ENCODE peak calls at places on chromosome 16, in nine cellular contexts. One of them, this sample, is unnamed.

GRCh38 chr16:57485091-57485915 is 990 bp downstream of the DOK4 start:
- DNase-seq in dorsolateral prefrontal cortex: peak; percentile 31
- DNase-seq in uterus: no peak
- DNase-seq in type B pancreatic cell: no peak
- DNase-seq in endothelial cell of umbilical vein: no peak
- DNase-seq in hepatocyte: peak; percentile 16
- DNase-seq in neural progenitor cell: no peak
- DNase-seq in progenitor cell of endocrine pancreas: no peak
- DNase-seq in sigmoid colon: no peak
- DNase-seq in this sample: no peak

GRCh38 chr16:61296305-61296704 is 739.9 kb downstream of the CDH8 start:
- DNase-seq in dorsolateral prefrontal cortex: no peak
- DNase-seq in uterus: no peak
- DNase-seq in type B pancreatic cell: no peak
- DNase-seq in endothelial cell of umbilical vein: no peak
- DNase-seq in hepatocyte: no peak
- DNase-seq in neural progenitor cell: no peak
- DNase-seq in progenitor cell of endocrine pancreas: no peak
- DNase-seq in sigmoid colon: no peak
- DNase-seq in this sample: no peak

GRCh38 chr16:6218855-6219254 is 1113.8 kb upstream of the RBFOX1 start:
- DNase-seq in dorsolateral prefrontal cortex: no peak
- DNase-seq in uterus: no peak
- DNase-seq in type B pancreatic cell: no peak
- DNase-seq in endothelial cell of umbilical vein: no peak
- DNase-seq in hepatocyte: peak; percentile 8
- DNase-seq in neural progenitor cell: no peak
- DNase-seq in progenitor cell of endocrine pancreas: no peak
- DNase-seq in sigmoid colon: no peak
- DNase-seq in this sample: no peak

GRCh38 chr16:65574311-65574966 is 452.6 kb upstream of the CDH11 start:
- DNase-seq in dorsolateral prefrontal cortex: no peak
- DNase-seq in uterus: no peak
- DNase-seq in type B pancreatic cell: no peak
- DNase-seq in endothelial cell of umbilical vein: no peak
- DNase-seq in hepatocyte: no peak
- DNase-seq in neural progenitor cell: no peak
- DNase-seq in progenitor cell of endocrine pancreas: no peak
- DNase-seq in sigmoid colon: no peak
- DNase-seq in this sample: no peak

GRCh38 chr16:12685806-12686205 is 117.9 kb downstream of the CPPED1 start:
- DNase-seq in dorsolateral prefrontal cortex: no peak
- DNase-seq in uterus: no peak
- DNase-seq in type B pancreatic cell: no peak
- DNase-seq in endothelial cell of umbilical vein: no peak
- DNase-seq in hepatocyte: no peak
- DNase-seq in neural progenitor cell: no peak
- DNase-seq in progenitor cell of endocrine pancreas: no peak
- DNase-seq in sigmoid colon: no peak
- DNase-seq in this sample: no peak

GRCh38 chr16:69448470-69449193 is 24.2 kb downstream of the CYB5B start:
- DNase-seq in dorsolateral prefrontal cortex: no peak
- DNase-seq in uterus: no peak
- DNase-seq in type B pancreatic cell: no peak
- DNase-seq in endothelial cell of umbilical vein: peak; percentile 55
- DNase-seq in hepatocyte: no peak
- DNase-seq in neural progenitor cell: no peak
- DNase-seq in progenitor cell of endocrine pancreas: no peak
- DNase-seq in sigmoid colon: no peak
- DNase-seq in this sample: no peak

GRCh38 chr16:19168173-19169080 is at the start of gene SYT17:
- DNase-seq in dorsolateral prefrontal cortex: peak; percentile 51
- DNase-seq in uterus: no peak
- DNase-seq in type B pancreatic cell: no peak
- DNase-seq in endothelial cell of umbilical vein: no peak
- DNase-seq in hepatocyte: peak; percentile 68
- DNase-seq in neural progenitor cell: peak; percentile 68
- DNase-seq in progenitor cell of endocrine pancreas: peak; percentile 23
- DNase-seq in sigmoid colon: no peak
- DNase-seq in this sample: peak; percentile 49

GRCh38 chr16:3058173-3059030 is 7.0 kb upstream of the IL32 start:
- DNase-seq in dorsolateral prefrontal cortex: peak; percentile 56
- DNase-seq in uterus: no peak
- DNase-seq in type B pancreatic cell: no peak
- DNase-seq in endothelial cell of umbilical vein: no peak
- DNase-seq in hepatocyte: peak; percentile 82
- DNase-seq in neural progenitor cell: peak; percentile 80
- DNase-seq in progenitor cell of endocrine pancreas: peak; percentile 36
- DNase-seq in sigmoid colon: peak; percentile 71
- DNase-seq in this sample: peak; percentile 58

GRCh38 chr16:11160676-11161115 is 95.3 kb downstream of the SOCS1 start:
- DNase-seq in dorsolateral prefrontal cortex: no peak
- DNase-seq in uterus: no peak
- DNase-seq in type B pancreatic cell: no peak
- DNase-seq in endothelial cell of umbilical vein: no peak
- DNase-seq in hepatocyte: no peak
- DNase-seq in neural progenitor cell: no peak
- DNase-seq in progenitor cell of endocrine pancreas: no peak
- DNase-seq in sigmoid colon: no peak
- DNase-seq in this sample: no peak

GRCh38 chr16:82043680-82044584 is 8.9 kb downstream of the HSD17B2 start:
- DNase-seq in dorsolateral prefrontal cortex: no peak
- DNase-seq in uterus: no peak
- DNase-seq in type B pancreatic cell: no peak
- DNase-seq in endothelial cell of umbilical vein: no peak
- DNase-seq in hepatocyte: no peak
- DNase-seq in neural progenitor cell: peak; percentile 56
- DNase-seq in progenitor cell of endocrine pancreas: no peak
- DNase-seq in sigmoid colon: no peak
- DNase-seq in this sample: no peak

GRCh38 chr16:49194499-49195260 is 87.0 kb downstream of the CBLN1 start:
- DNase-seq in dorsolateral prefrontal cortex: no peak
- DNase-seq in uterus: no peak
- DNase-seq in type B pancreatic cell: no peak
- DNase-seq in endothelial cell of umbilical vein: no peak
- DNase-seq in hepatocyte: no peak
- DNase-seq in neural progenitor cell: no peak
- DNase-seq in progenitor cell of endocrine pancreas: no peak
- DNase-seq in sigmoid colon: no peak
- DNase-seq in this sample: peak; percentile 23

GRCh38 chr16:89268987-89269735 is 51.7 kb downstream of the ZNF778 start:
- DNase-seq in dorsolateral prefrontal cortex: no peak
- DNase-seq in uterus: no peak
- DNase-seq in type B pancreatic cell: no peak
- DNase-seq in endothelial cell of umbilical vein: no peak
- DNase-seq in hepatocyte: no peak
- DNase-seq in neural progenitor cell: no peak
- DNase-seq in progenitor cell of endocrine pancreas: no peak
- DNase-seq in sigmoid colon: no peak
- DNase-seq in this sample: no peak

GRCh38 chr16:1105888-1106620 is 10.0 kb upstream of the C1QTNF8 start:
- DNase-seq in dorsolateral prefrontal cortex: peak; percentile 85
- DNase-seq in uterus: peak; percentile 72
- DNase-seq in type B pancreatic cell: no peak
- DNase-seq in endothelial cell of umbilical vein: peak; percentile 57
- DNase-seq in hepatocyte: peak; percentile 91
- DNase-seq in neural progenitor cell: peak; percentile 91
- DNase-seq in progenitor cell of endocrine pancreas: peak; percentile 81
- DNase-seq in sigmoid colon: peak; percentile 86
- DNase-seq in this sample: peak; percentile 86

GRCh38 chr16:1107731-1108130 is 11.7 kb upstream of the C1QTNF8 start:
- DNase-seq in dorsolateral prefrontal cortex: no peak
- DNase-seq in uterus: no peak
- DNase-seq in type B pancreatic cell: no peak
- DNase-seq in endothelial cell of umbilical vein: no peak
- DNase-seq in hepatocyte: no peak
- DNase-seq in neural progenitor cell: no peak
- DNase-seq in progenitor cell of endocrine pancreas: no peak
- DNase-seq in sigmoid colon: no peak
- DNase-seq in this sample: no peak

GRCh38 chr16:1108299-1109252 is 12.5 kb upstream of the C1QTNF8 start:
- DNase-seq in dorsolateral prefrontal cortex: peak; percentile 71
- DNase-seq in uterus: peak; percentile 74
- DNase-seq in type B pancreatic cell: no peak
- DNase-seq in endothelial cell of umbilical vein: no peak
- DNase-seq in hepatocyte: no peak
- DNase-seq in neural progenitor cell: no peak
- DNase-seq in progenitor cell of endocrine pancreas: no peak
- DNase-seq in sigmoid colon: peak; percentile 92
- DNase-seq in this sample: no peak

GRCh38 chr16:1107141-1107540 is 11.1 kb upstream of the C1QTNF8 start:
- DNase-seq in dorsolateral prefrontal cortex: no peak
- DNase-seq in uterus: no peak
- DNase-seq in type B pancreatic cell: no peak
- DNase-seq in endothelial cell of umbilical vein: no peak
- DNase-seq in hepatocyte: no peak
- DNase-seq in neural progenitor cell: no peak
- DNase-seq in progenitor cell of endocrine pancreas: no peak
- DNase-seq in sigmoid colon: no peak
- DNase-seq in this sample: no peak

GRCh38 chr16:1106659-1107058 is 10.6 kb upstream of the C1QTNF8 start:
- DNase-seq in dorsolateral prefrontal cortex: no peak
- DNase-seq in uterus: no peak
- DNase-seq in type B pancreatic cell: no peak
- DNase-seq in endothelial cell of umbilical vein: no peak
- DNase-seq in hepatocyte: no peak
- DNase-seq in neural progenitor cell: no peak
- DNase-seq in progenitor cell of endocrine pancreas: no peak
- DNase-seq in sigmoid colon: no peak
- DNase-seq in this sample: no peak
- TF ChIP-seq CTCF in dorsolateral prefrontal cortex: no peak
- TF ChIP-seq CTCF in uterus: no peak
- TF ChIP-seq CTCF in type B pancreatic cell: no peak
- TF ChIP-seq CTCF in endothelial cell of umbilical vein: no peak
- TF ChIP-seq CTCF in hepatocyte: no peak
- TF ChIP-seq CTCF in neural progenitor cell: no peak
- TF ChIP-seq CTCF in progenitor cell of endocrine pancreas: peak; percentile 5
- TF ChIP-seq CTCF in sigmoid colon: peak; percentile 41
- TF ChIP-seq CTCF in this sample: no peak

GRCh38 chr16:26161461-26162180 is 469.9 kb downstream of the HS3ST4 start:
- DNase-seq in dorsolateral prefrontal cortex: no peak
- DNase-seq in uterus: no peak
- DNase-seq in type B pancreatic cell: no peak
- DNase-seq in endothelial cell of umbilical vein: no peak
- DNase-seq in hepatocyte: no peak
- DNase-seq in neural progenitor cell: peak; percentile 54
- DNase-seq in progenitor cell of endocrine pancreas: no peak
- DNase-seq in sigmoid colon: no peak
- DNase-seq in this sample: no peak
- TF ChIP-seq CTCF in dorsolateral prefrontal cortex: no peak
- TF ChIP-seq CTCF in uterus: no peak
- TF ChIP-seq CTCF in type B pancreatic cell: no peak
- TF ChIP-seq CTCF in endothelial cell of umbilical vein: no peak
- TF ChIP-seq CTCF in hepatocyte: no peak
- TF ChIP-seq CTCF in neural progenitor cell: no peak
- TF ChIP-seq CTCF in progenitor cell of endocrine pancreas: no peak
- TF ChIP-seq CTCF in sigmoid colon: no peak
- TF ChIP-seq CTCF in this sample: no peak

DNA sequence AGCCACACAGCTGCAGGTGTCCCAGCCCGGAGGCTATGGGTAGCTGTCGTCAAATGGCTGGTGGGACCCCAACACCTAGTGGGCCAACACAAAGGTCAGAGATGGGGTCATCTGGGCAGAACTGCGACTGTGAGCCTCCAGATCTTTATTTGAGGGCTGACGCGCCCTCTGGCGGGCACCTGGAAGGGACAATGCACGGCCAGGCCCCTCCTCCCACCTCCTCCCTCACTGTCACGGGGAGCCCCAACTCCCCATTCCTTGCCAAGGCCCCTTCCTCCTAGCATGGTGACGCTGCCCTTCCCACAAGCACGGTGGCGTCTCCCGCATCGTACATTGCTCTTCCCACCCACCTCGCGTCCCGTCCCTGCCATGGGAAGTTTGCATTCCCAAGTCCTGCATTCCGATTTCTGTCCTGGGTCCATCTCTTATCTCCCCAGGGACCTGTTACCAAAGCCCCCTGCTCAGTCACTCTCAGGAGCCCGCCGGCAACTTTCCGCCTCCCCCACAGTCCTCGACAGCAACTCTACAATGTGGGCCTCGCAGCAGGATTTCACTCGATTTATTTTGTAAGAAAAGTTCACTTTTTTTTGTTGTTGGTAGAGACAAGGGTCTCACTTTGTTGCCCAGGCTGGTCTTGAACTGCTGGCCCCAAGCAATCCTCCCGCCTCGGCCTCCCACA is 1.0 kb downstream of the TLE7 start:
- DNase-seq in dorsolateral prefrontal cortex: no peak
- DNase-seq in uterus: no peak
- DNase-seq in type B pancreatic cell: no peak
- DNase-seq in endothelial cell of umbilical vein: no peak
- DNase-seq in hepatocyte: no peak
- DNase-seq in neural progenitor cell: peak; percentile 54
- DNase-seq in progenitor cell of endocrine pancreas: no peak
- DNase-seq in sigmoid colon: no peak
- DNase-seq in this sample: no peak
- TF ChIP-seq CTCF in dorsolateral prefrontal cortex: no peak
- TF ChIP-seq CTCF in uterus: no peak
- TF ChIP-seq CTCF in type B pancreatic cell: peak; percentile 54
- TF ChIP-seq CTCF in endothelial cell of umbilical vein: no peak
- TF ChIP-seq CTCF in hepatocyte: peak; percentile 13
- TF ChIP-seq CTCF in neural progenitor cell: peak; percentile 58
- TF ChIP-seq CTCF in progenitor cell of endocrine pancreas: peak; percentile 47
- TF ChIP-seq CTCF in sigmoid colon: no peak
- TF ChIP-seq CTCF in this sample: peak; percentile 22

GRCh38 chr16:87347932-87348615 is 30.9 kb upstream of the C16orf95 start:
- DNase-seq in dorsolateral prefrontal cortex: no peak
- DNase-seq in uterus: no peak
- DNase-seq in type B pancreatic cell: no peak
- DNase-seq in endothelial cell of umbilical vein: no peak
- DNase-seq in hepatocyte: no peak
- DNase-seq in neural progenitor cell: no peak
- DNase-seq in progenitor cell of endocrine pancreas: no peak
- DNase-seq in sigmoid colon: no peak
- DNase-seq in this sample: no peak
- TF ChIP-seq CTCF in dorsolateral prefrontal cortex: no peak
- TF ChIP-seq CTCF in uterus: no peak
- TF ChIP-seq CTCF in type B pancreatic cell: no peak
- TF ChIP-seq CTCF in endothelial cell of umbilical vein: no peak
- TF ChIP-seq CTCF in hepatocyte: no peak
- TF ChIP-seq CTCF in neural progenitor cell: no peak
- TF ChIP-seq CTCF in progenitor cell of endocrine pancreas: peak; percentile 10
- TF ChIP-seq CTCF in sigmoid colon: no peak
- TF ChIP-seq CTCF in this sample: no peak

GRCh38 chr16:84144859-84145639 is at the start of the genes DNAAF1 and HSDL1:
- DNase-seq in dorsolateral prefrontal cortex: peak; percentile 93
- DNase-seq in uterus: peak; percentile 92
- DNase-seq in type B pancreatic cell: peak; percentile 99
- DNase-seq in endothelial cell of umbilical vein: peak; percentile 88
- DNase-seq in hepatocyte: peak; percentile 97
- DNase-seq in neural progenitor cell: peak; percentile 97
- DNase-seq in progenitor cell of endocrine pancreas: peak; percentile 97
- DNase-seq in sigmoid colon: peak; percentile 94
- DNase-seq in this sample: peak; percentile 98
- TF ChIP-seq CTCF in dorsolateral prefrontal cortex: no peak
- TF ChIP-seq CTCF in uterus: no peak
- TF ChIP-seq CTCF in type B pancreatic cell: peak; percentile 25
- TF ChIP-seq CTCF in endothelial cell of umbilical vein: no peak
- TF ChIP-seq CTCF in hepatocyte: peak; percentile 33
- TF ChIP-seq CTCF in neural progenitor cell: peak; percentile 43
- TF ChIP-seq CTCF in progenitor cell of endocrine pancreas: peak; percentile 42
- TF ChIP-seq CTCF in sigmoid colon: no peak
- TF ChIP-seq CTCF in this sample: no peak

This sample was measured in nephron progenitor cell.